ENCODE peak calls at places on chromosomes 11 and 22, in seven cellular contexts. A is astrocyte of the spinal cord, K is astrocyte, D is WERI-Rb-1, H is cardiac muscle cell, N is tibial nerve, Z is left lung. L is an unnamed sample.

GRCh38 chr11:128021304-128022006 is 565.9 kb downstream of the ETS1 start:
- DNase-seq in K (peak; percentile 13), D (peak; percentile 49), H (peak; percentile 61), A (no peak), Z (no peak), N (no peak), L (peak; percentile 45)

GRCh38 chr11:34245043-34245442 is 112.8 kb downstream of the ABTB2 start:
- DNase-seq in A (no peak), N (no peak), K (no peak), D (no peak), Z (no peak), H (no peak), L (no peak)

GRCh38 chr11:235180-235997 is 753 bp downstream of the SIRT3 start:
- DNase-seq in A (peak; percentile 17), D (no peak), Z (no peak), H (no peak), K (no peak), N (no peak), L (no peak)

GRCh38 chr11:131246589-131247164 is 123.7 kb upstream of the NTM start:
- DNase-seq in H (peak; percentile 80), N (no peak), K (no peak), Z (no peak), D (peak; percentile 83), A (no peak), L (no peak)

GRCh38 chr22:38984224-38984623 is 2.1 kb downstream of the APOBEC3B start:
- DNase-seq in N (no peak), K (no peak), A (no peak), D (no peak), Z (no peak), H (no peak), L (no peak)

GRCh38 chr22:31613904-31614296 is 48.1 kb downstream of the PISD start:
- DNase-seq in K (no peak), N (no peak), Z (no peak), A (no peak), D (no peak), H (no peak), L (no peak)

GRCh38 chr11:12321217-12321937 is 56.0 kb upstream of the PARVA start:
- DNase-seq in A (no peak), H (no peak), Z (no peak), D (no peak), N (no peak), K (no peak), L (no peak)

GRCh38 chr11:35111171-35112055 is 27.6 kb upstream of the CD44 start:
- DNase-seq in A (peak; percentile 93), N (no peak), K (peak; percentile 99), D (no peak), Z (no peak), H (no peak), L (peak; percentile 98)

GRCh38 chr22:21074092-21074715 is 28.5 kb downstream of the LRRC74B start:
- DNase-seq in K (peak; percentile 77), A (peak; percentile 72), D (no peak), H (no peak), Z (no peak), N (no peak), L (peak; percentile 81)

GRCh38 chr11:19345848-19346681 is 105.3 kb upstream of the E2F8 start:
- DNase-seq in K (no peak), N (no peak), D (peak; percentile 16), H (peak; percentile 56), Z (no peak), A (peak; percentile 13), L (no peak)

GRCh38 chr11:13339196-13340153 is 61.9 kb downstream of the BMAL1 start:
- DNase-seq in A (peak; percentile 88), K (peak; percentile 98), D (no peak), Z (no peak), N (no peak), H (no peak), L (peak; percentile 94)

DNA sequence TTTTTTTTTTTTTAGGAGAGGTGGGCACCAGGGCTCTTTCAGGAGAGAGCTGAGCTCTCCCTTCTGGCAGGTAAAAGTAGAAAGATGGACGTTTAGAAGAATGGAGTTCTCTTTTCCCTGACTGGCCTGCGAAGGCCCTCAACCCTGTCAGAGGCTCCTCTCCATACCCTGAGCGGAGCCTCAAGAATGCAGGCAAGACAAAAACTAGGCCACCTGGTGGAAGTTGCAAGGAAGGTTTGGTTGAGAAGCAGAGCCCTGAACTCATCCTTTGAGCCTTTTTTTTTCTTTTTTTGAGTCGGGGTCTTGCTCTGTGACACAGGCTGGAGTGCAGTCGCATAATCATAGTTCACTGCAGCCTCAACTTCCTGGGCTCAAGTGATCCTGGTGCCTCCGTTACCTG is 1.4 kb downstream of the OTOG start:
- DNase-seq in A (no peak), D (no peak), K (no peak), N (no peak), Z (no peak), H (no peak), L (no peak)
- TF ChIP-seq CTCF in A (no peak), D (peak; percentile 23), K (peak; percentile 5), N (no peak), Z (no peak), H (no peak), L (no peak)

GRCh38 chr11:15091175-15091574 is 17.8 kb downstream of the CALCB start:
- DNase-seq in A (no peak), Z (no peak), D (no peak), H (no peak), K (no peak), N (no peak), L (no peak)
- TF ChIP-seq CTCF in A (no peak), Z (no peak), D (no peak), H (no peak), K (no peak), N (no peak), L (no peak)

DNA sequence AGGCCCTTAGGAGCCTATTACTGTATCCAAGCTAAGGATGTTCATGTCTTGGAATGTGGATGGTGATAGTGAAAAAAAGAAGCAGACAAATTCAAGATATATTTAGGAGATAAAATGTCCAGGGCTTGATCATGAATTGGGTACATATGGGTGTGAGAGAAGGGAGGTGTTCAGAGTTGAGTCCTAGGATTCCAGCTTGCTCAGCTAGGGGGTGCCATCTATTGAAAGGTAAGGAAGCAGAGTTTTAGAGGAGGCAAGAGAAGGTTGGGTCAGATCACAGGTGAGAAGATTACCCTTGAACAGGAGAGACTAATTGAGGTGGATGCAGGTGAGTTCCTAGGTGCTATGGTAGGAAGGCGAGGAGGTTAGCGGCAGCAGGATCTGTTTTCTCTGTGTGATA is 60.5 kb downstream of the GRAMD1B start:
- DNase-seq in N (no peak), K (no peak), Z (no peak), H (no peak), A (no peak), D (no peak), L (no peak)
- TF ChIP-seq CTCF in N (no peak), K (no peak), Z (no peak), H (no peak), A (no peak), D (peak; percentile 48), L (no peak)

GRCh38 chr22:41394012-41394356 is 12.2 kb downstream of the TEF start:
- DNase-seq in Z (no peak), D (no peak), K (no peak), A (no peak), H (no peak), N (no peak), L (no peak)
- TF ChIP-seq CTCF in Z (no peak), D (no peak), K (no peak), A (no peak), H (no peak), N (no peak), L (no peak)

DNA sequence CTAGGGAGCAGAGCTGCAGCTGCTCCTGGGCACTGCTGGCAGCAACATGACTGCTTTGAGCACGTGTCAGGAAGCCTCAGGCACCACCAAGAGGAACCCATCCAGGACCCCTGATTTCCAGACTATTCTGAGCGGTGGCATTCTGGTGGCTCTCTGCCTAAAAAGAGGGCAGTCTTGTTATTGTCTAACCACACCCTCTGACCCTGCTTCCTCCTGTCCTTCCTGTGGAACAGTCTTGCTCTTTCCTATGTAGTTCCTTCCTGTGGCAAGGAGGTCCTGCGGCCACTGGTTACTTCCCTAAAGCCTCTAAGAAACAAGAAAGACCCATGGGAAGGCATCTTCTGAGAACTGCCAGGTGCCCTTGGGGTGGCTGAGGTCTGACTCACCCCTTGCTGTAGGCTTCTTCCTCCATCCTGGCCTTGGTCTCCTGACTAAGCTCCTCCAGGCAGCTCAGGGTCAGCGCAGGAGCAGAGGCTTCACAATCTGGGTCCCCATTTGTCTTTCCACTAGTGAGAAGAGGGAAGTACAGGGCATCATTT is 13.1 kb upstream of the LYVE1 start:
- DNase-seq in K (no peak), D (no peak), N (no peak), Z (peak; percentile 74), A (no peak), H (no peak), L (no peak)
- TF ChIP-seq CTCF in K (no peak), D (no peak), N (no peak), Z (peak; percentile 18), A (no peak), H (no peak), L (no peak)

GRCh38 chr11:65545853-65546216 is 12.3 kb downstream of the LTBP3 start:
- DNase-seq in N (no peak), D (no peak), A (no peak), H (no peak), K (no peak), Z (no peak), L (no peak)

GRCh38 chr11:65549088-65549487 is 9.1 kb downstream of the LTBP3 start:
- DNase-seq in N (no peak), H (no peak), A (no peak), Z (no peak), D (no peak), K (no peak), L (no peak)

GRCh38 chr11:65551572-65552398 is 6.4 kb downstream of the LTBP3 start:
- DNase-seq in K (no peak), H (peak; percentile 71), Z (no peak), D (peak; percentile 83), N (no peak), A (no peak), L (no peak)

GRCh38 chr11:65546217-65546958 is 11.8 kb downstream of the LTBP3 start:
- DNase-seq in K (no peak), D (no peak), H (peak; percentile 91), N (peak; percentile 71), Z (peak; percentile 95), A (no peak), L (no peak)

GRCh38 chr11:65547446-65548125 is 10.6 kb downstream of the LTBP3 start:
- DNase-seq in Z (no peak), N (no peak), H (no peak), K (no peak), D (no peak), A (no peak), L (no peak)
- TF ChIP-seq CTCF in Z (no peak), N (no peak), H (no peak), K (no peak), D (no peak), A (no peak), L (no peak)

DNA sequence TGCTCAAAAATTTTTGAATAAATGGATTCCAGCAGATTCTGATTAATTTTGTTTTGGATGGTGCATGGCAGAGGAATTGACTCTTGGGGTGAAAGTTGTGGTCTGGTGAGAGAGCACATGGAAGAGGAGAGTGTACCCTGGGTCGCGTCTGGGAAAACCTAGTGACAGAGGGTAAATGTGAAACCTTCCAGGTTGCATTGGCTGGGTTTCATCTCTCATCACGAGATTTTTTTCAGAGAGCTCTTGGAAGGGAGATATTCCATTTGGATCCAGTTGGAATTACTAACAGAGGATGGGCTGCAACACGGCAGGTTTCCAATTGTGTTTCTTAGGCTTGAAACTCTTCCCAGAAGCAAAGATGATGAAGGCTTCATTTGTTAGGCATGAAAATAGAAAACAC is 109.7 kb upstream of the MTMR2 start:
- DNase-seq in A (no peak), Z (no peak), K (no peak), N (no peak), D (no peak), H (no peak), L (no peak)
- TF ChIP-seq CTCF in A (no peak), Z (no peak), K (no peak), N (no peak), D (no peak), H (no peak), L (no peak)

L was measured in AG10803.